ENCODE peak calls at places on chromosome 2, in seven cellular contexts. F is brain microvascular endothelial cell; D is transverse colon; K is OCI-LY7; M is bronchial epithelial cell; V is HCT116; N is CD8-positive, alpha-beta T cell. G is an unnamed sample.

GRCh38 chr2:14751581-14751980 is 119.1 kb downstream of the LRATD1 start:
- DNase-seq in F (no peak), M (peak; percentile 58), K (no peak), D (no peak), N (no peak), V (no peak), G (no peak)

GRCh38 chr2:72744049-72744448 is 81.8 kb downstream of the EXOC6B start:
- DNase-seq in N (no peak), V (no peak), F (peak; percentile 36), M (peak; percentile 85), D (no peak), K (no peak), G (peak; percentile 72)

GRCh38 chr2:100017633-100018032 is 124.8 kb downstream of the AFF3 start:
- DNase-seq in N (no peak), K (peak; percentile 10), V (no peak), D (no peak), M (no peak), F (no peak), G (no peak)

GRCh38 chr2:118492335-118492734 is 355.1 kb downstream of the EN1 start:
- DNase-seq in K (peak; percentile 2), F (peak; percentile 2), D (no peak), N (no peak), V (peak; percentile 24), M (peak; percentile 29), G (peak; percentile 67)

GRCh38 chr2:190843874-190844699 is 36.5 kb upstream of the GLS start:
- DNase-seq in V (peak; percentile 85), M (peak; percentile 97), N (no peak), K (no peak), D (no peak), F (peak; percentile 73), G (no peak)

GRCh38 chr2:161416294-161416632 is at the start of gene TBR1:
- DNase-seq in F (no peak), V (no peak), K (no peak), D (no peak), N (no peak), M (peak; percentile 21), G (no peak)

GRCh38 chr2:175180701-175181103 is 808 bp downstream of the ATP5MC3 start:
- DNase-seq in F (no peak), V (no peak), M (peak; percentile 49), D (peak; percentile 58), K (peak; percentile 71), N (peak; percentile 50), G (peak; percentile 56)

GRCh38 chr2:218946621-218947020 is 12.8 kb upstream of the CDK5R2 start:
- DNase-seq in V (no peak), K (no peak), F (no peak), M (no peak), D (no peak), N (no peak), G (no peak)

GRCh38 chr2:117948585-117948984 is 65.3 kb downstream of the CCDC93 start:
- DNase-seq in K (peak; percentile 18), D (no peak), M (no peak), N (no peak), V (no peak), F (no peak), G (no peak)

GRCh38 chr2:85430780-85431601 is 12.5 kb downstream of the SH2D6 start:
- DNase-seq in N (no peak), K (no peak), D (no peak), M (no peak), F (no peak), V (no peak), G (no peak)

GRCh38 chr2:239208470-239209180 is 192.2 kb downstream of the HDAC4 start:
- DNase-seq in M (no peak), V (no peak), D (peak; percentile 9), F (no peak), N (no peak), K (no peak), G (no peak)

GRCh38 chr2:241891315-241891987 is 21.9 kb downstream of the RTP5 start:
- DNase-seq in N (no peak), F (no peak), V (no peak), M (no peak), D (no peak), K (no peak), G (no peak)

GRCh38 chr2:212021947-212022346 is 516.7 kb downstream of the ERBB4 start:
- DNase-seq in N (no peak), K (no peak), F (peak; percentile 57), M (peak; percentile 76), D (no peak), V (peak; percentile 3), G (peak; percentile 72)

GRCh38 chr2:24492283-24493272 is 1.5 kb downstream of the NCOA1 start:
- DNase-seq in F (no peak), D (peak; percentile 15), M (peak; percentile 29), V (no peak), N (no peak), K (no peak), G (peak; percentile 39)

GRCh38 chr2:28583899-28584553 is 88.2 kb downstream of the PLB1 start:
- DNase-seq in F (peak; percentile 98), M (peak; percentile 98), K (no peak), V (peak; percentile 80), D (peak; percentile 50), N (peak; percentile 38), G (peak; percentile 96)

GRCh38 chr2:137467246-137467862 is 496.9 kb upstream of the HNMT start:
- DNase-seq in F (peak; percentile 65), N (no peak), M (peak; percentile 53), D (peak; percentile 43), K (peak; percentile 39), V (no peak), G (peak; percentile 32)

GRCh38 chr2:85712849-85713612 is 18.9 kb downstream of the GNLY start:
- DNase-seq in K (no peak), N (no peak), D (peak; percentile 54), V (no peak), M (peak; percentile 93), F (peak; percentile 82), G (peak; percentile 69)

GRCh38 chr2:96856776-96857673 is 791 bp downstream of the ANKRD39 start:
- DNase-seq in V (no peak), N (peak; percentile 38), D (peak; percentile 45), F (no peak), K (peak; percentile 81), M (no peak), G (peak; percentile 24)

GRCh38 chr2:111617804-111618576 is 266.0 kb downstream of the ANAPC1 start:
- DNase-seq in K (no peak), D (no peak), V (peak; percentile 34), M (no peak), F (no peak), N (no peak), G (no peak)

GRCh38 chr2:222568866-222569265 is 87.0 kb downstream of the FARSB start:
- DNase-seq in M (peak; percentile 26), F (peak; percentile 63), K (no peak), N (no peak), V (no peak), D (no peak), G (peak; percentile 92)

GRCh38 chr2:10327896-10328666 is 25.4 kb downstream of the HPCAL1 start:
- DNase-seq in M (no peak), D (peak; percentile 52), V (no peak), N (no peak), F (no peak), K (peak; percentile 23), G (no peak)

GRCh38 chr2:231102772-231103171 is 22.1 kb downstream of the HTR2B start:
- DNase-seq in K (no peak), V (no peak), D (no peak), N (no peak), M (peak; percentile 19), F (no peak), G (peak; percentile 64)

GRCh38 chr2:231104115-231104713 is 20.6 kb downstream of the HTR2B start:
- DNase-seq in V (peak; percentile 27), M (peak; percentile 56), N (peak; percentile 42), F (peak; percentile 73), K (peak; percentile 64), D (peak; percentile 75), G (peak; percentile 88)

GRCh38 chr2:231094671-231095346 is 30.0 kb downstream of the HTR2B start:
- DNase-seq in M (no peak), F (no peak), D (no peak), K (no peak), V (no peak), N (no peak), G (no peak)

GRCh38 chr2:231100990-231101389 is 23.9 kb downstream of the HTR2B start:
- DNase-seq in K (no peak), V (no peak), D (no peak), M (no peak), F (no peak), N (no peak), G (no peak)

DNA sequence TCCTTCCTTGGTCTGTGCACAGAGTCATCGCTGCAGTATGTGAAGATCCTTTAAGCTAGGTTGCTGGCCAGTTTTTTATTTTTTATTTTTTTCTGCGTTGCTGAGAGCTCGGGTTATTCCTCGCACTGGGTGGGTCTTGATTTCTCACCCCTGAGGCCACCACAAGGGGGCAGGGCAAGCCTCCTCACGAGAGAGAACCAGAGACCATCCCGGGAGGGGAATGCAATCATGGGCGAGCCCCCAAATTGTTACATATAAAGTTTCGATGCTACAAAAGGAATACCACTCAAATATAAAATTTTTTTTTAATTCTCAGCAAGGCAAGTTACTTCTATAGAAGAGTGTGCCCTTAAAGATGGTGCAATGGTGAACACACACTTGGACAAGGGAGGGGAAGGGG is 24.9 kb downstream of the HTR2B start:
- DNase-seq in V (no peak), N (no peak), M (no peak), F (no peak), K (peak; percentile 20), D (no peak), G (no peak)
- TF ChIP-seq CTCF in V (peak; percentile 57), N (no peak), M (no peak), F (no peak), K (peak; percentile 44), D (peak; percentile 22), G (no peak)

GRCh38 chr2:235486729-235487128 is 7.1 kb upstream of the AGAP1 start:
- DNase-seq in V (no peak), N (no peak), K (no peak), D (no peak), F (no peak), M (no peak), G (no peak)
- H3K4me3 ChIP-seq in V (no peak overlapping the region), N (no peak overlapping the region), K (no peak overlapping the region), D (no peak overlapping the region), F (no peak overlapping the region), M (no peak overlapping the region), G (no peak overlapping the region)

GRCh38 chr2:68466361-68466777 is 725 bp downstream of the FBXO48 start:
- DNase-seq in M (peak; percentile 88), K (peak; percentile 51), D (peak; percentile 41), N (peak; percentile 83), F (peak; percentile 47), V (no peak), G (peak; percentile 74)
- TF ChIP-seq CTCF in M (no peak), K (peak; percentile 30), D (no peak), N (no peak), F (peak; percentile 15), V (no peak), G (peak; percentile 27)

GRCh38 chr2:42792583-42793313 is at the start of gene HAAO:
- DNase-seq in M (no peak), V (no peak), N (no peak), F (no peak), D (peak; percentile 51), K (no peak), G (no peak)

GRCh38 chr2:42791606-42792005 is 777 bp downstream of the HAAO start:
- DNase-seq in N (no peak), V (no peak), M (no peak), F (no peak), K (no peak), D (no peak), G (no peak)

GRCh38 chr2:42793314-42794270 is 1.2 kb upstream of the HAAO start:
- DNase-seq in D (no peak), N (no peak), K (no peak), F (peak; percentile 2), M (no peak), V (no peak), G (no peak)

GRCh38 chr2:42794271-42795046 is 2.1 kb upstream of the HAAO start:
- DNase-seq in D (peak; percentile 34), F (peak; percentile 14), K (no peak), M (no peak), V (no peak), N (no peak), G (peak; percentile 54)

GRCh38 chr2:42792087-42792582 is 248 bp downstream of the HAAO start:
- DNase-seq in F (no peak), M (no peak), V (no peak), K (no peak), N (no peak), D (no peak), G (no peak)
- H3K4me3 ChIP-seq in F (peak overlapping the region; percentile 53), M (peak overlapping the region; percentile 39), V (no peak overlapping the region), K (no peak overlapping the region), N (peak overlapping the region; percentile 55), D (peak overlapping the region; percentile 58), G (peak overlapping the region; percentile 46)

G was measured in choroid plexus epithelial cell.